ENCODE peak calls at places on chromosome 1, in four cellular contexts. B is brain microvascular endothelial cell, W is astrocyte of the spinal cord, I is activated T-cell treated with anti-CD3 and anti-CD28 coated beads for 4 hours. T is an unnamed sample.

GRCh38 chr1:82819234-82819633 is 1018.5 kb downstream of the ADGRL2 start:
- DNase-seq in W (no peak), B (no peak), I (no peak), T (no peak)

GRCh38 chr1:236854602-236854978 is 59.5 kb downstream of the MTR start:
- DNase-seq in I (no peak), W (peak), B (peak), T (no peak)

GRCh38 chr1:27727126-27727525 is 1.4 kb downstream of the FAM76A start:
- DNase-seq in B (peak), W (peak), I (no peak), T (no peak)

GRCh38 chr1:113747376-113747775 is 11.9 kb downstream of the PHTF1 start:
- DNase-seq in I (no peak), B (no peak), W (peak), T (no peak)

GRCh38 chr1:176983786-176984185 is 180.7 kb downstream of the ASTN1 start:
- DNase-seq in I (no peak), B (no peak), W (no peak), T (no peak)

GRCh38 chr1:107243461-107243860 is 102.6 kb downstream of the NTNG1 start:
- DNase-seq in I (no peak), W (no peak), B (no peak), T (no peak)

GRCh38 chr1:236765831-236766230 is 29.3 kb upstream of the MTR start:
- DNase-seq in B (no peak), I (no peak), W (no peak), T (no peak)

GRCh38 chr1:67874501-67875111 is 41.3 kb upstream of the GNG12 start:
- DNase-seq in W (peak), I (no peak), B (peak), T (no peak)

GRCh38 chr1:11671544-11672286 is 7.7 kb downstream of the FBXO6 start:
- DNase-seq in W (no peak), I (no peak), B (no peak), T (no peak)

GRCh38 chr1:86504130-86504479 is 35.4 kb downstream of the CLCA1 start:
- DNase-seq in I (no peak), W (peak), B (no peak), T (no peak)

GRCh38 chr1:50305808-50306207 is 117.4 kb downstream of the DMRTA2 start:
- DNase-seq in B (no peak), I (no peak), W (no peak), T (no peak)

T was measured in stimulated activated CD8-positive, alpha-beta memory T cell treated with anti-CD3 and anti-CD28 coated beads, Interleukin-12 subunit alpha, Interleukin-12 subunit beta, amount 100 ng/mL, for 1 hour.